ENCODE peak calls at places on chromosomes 12 and 14, in four cellular contexts. G is Caco-2, N is PC-3, H is endodermal cell. V is an unnamed sample. For H3K4me1, the result is how much of the 10 kb centered on the place peaks cover.

GRCh38 chr14:55188686-55189295 is 2.6 kb downstream of the DLGAP5 start:
- DNase-seq in G (no peak), N (no peak), H (no peak), V (no peak)

GRCh38 chr12:85825751-85826150 is 10.5 kb downstream of the RASSF9 start:
- DNase-seq in G (no peak), N (no peak), H (no peak), V (no peak)

GRCh38 chr14:75911883-75912282 is 69.9 kb downstream of the TGFB3 start:
- DNase-seq in G (no peak), N (no peak), H (peak), V (peak)

GRCh38 chr12:116492703-116493324 is 66.4 kb upstream of the MAP1LC3B2 start:
- DNase-seq in G (peak), N (peak), H (peak), V (peak)

GRCh38 chr12:119614705-119615104 is 21.1 kb downstream of the TMEM233 start:
- DNase-seq in G (no peak), N (peak), H (no peak), V (no peak)

GRCh38 chr14:24459331-24459730 is 16.8 kb upstream of the SDR39U1 start:
- DNase-seq in G (no peak), N (no peak), H (no peak), V (no peak)

GRCh38 chr12:67786086-67786485 is 137.5 kb downstream of the DYRK2 start:
- DNase-seq in G (no peak), N (no peak), H (no peak), V (no peak)

GRCh38 chr12:108856428-108857157 is 790 bp downstream of the SSH1 start:
- DNase-seq in G (peak), N (peak), H (peak), V (peak)

GRCh38 chr12:123055281-123055766 is 74.8 kb downstream of the ARL6IP4 start:
- DNase-seq in G (no peak), N (no peak), H (no peak), V (no peak)

GRCh38 chr12:104910196-104910840 is 47.8 kb downstream of the SLC41A2 start:
- DNase-seq in G (no peak), N (peak), H (no peak), V (no peak)

GRCh38 chr12:104909761-104910160 is 48.3 kb downstream of the SLC41A2 start:
- DNase-seq in G (no peak), N (no peak), H (no peak), V (peak)

GRCh38 chr12:104906695-104907094 is 51.4 kb downstream of the SLC41A2 start:
- DNase-seq in G (no peak), N (peak), H (no peak), V (no peak)

DNA sequence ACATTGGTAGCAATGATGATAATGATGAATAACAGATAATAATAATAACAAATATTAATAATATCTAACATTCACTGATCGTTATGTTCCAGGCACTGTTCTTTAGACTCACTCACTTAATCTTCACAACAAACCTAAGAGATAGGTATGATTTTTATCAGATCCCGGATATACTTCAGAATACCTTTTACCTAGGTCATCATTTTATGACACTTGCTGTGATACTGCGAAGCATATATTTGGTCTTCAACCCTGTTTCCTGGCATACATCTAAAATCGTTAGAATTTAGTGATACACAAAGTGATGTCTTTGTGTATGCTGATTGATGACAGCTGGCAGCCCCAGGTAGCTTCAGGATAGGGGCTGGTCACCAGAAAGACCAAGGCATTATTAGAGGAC is 46.1 kb downstream of the SLC41A2 start:
- DNase-seq in G (no peak), N (no peak), H (no peak), V (no peak)
- H3K4me3 ChIP-seq in G (no peak), N (no peak), H (no peak), V (no peak)

GRCh38 chr14:101812071-101812470 is 50.6 kb downstream of the PPP2R5C start:
- DNase-seq in G (no peak), N (no peak), H (no peak), V (peak)

GRCh38 chr14:101809671-101810514 is 48.4 kb downstream of the PPP2R5C start:
- DNase-seq in G (peak), N (peak), H (peak), V (peak)

GRCh38 chr14:101813171-101813759 is 51.8 kb downstream of the PPP2R5C start:
- DNase-seq in G (no peak), N (no peak), H (no peak), V (no peak)

GRCh38 chr14:101808894-101809670 is 47.6 kb downstream of the PPP2R5C start:
- DNase-seq in G (no peak), N (no peak), H (no peak), V (no peak)

DNA sequence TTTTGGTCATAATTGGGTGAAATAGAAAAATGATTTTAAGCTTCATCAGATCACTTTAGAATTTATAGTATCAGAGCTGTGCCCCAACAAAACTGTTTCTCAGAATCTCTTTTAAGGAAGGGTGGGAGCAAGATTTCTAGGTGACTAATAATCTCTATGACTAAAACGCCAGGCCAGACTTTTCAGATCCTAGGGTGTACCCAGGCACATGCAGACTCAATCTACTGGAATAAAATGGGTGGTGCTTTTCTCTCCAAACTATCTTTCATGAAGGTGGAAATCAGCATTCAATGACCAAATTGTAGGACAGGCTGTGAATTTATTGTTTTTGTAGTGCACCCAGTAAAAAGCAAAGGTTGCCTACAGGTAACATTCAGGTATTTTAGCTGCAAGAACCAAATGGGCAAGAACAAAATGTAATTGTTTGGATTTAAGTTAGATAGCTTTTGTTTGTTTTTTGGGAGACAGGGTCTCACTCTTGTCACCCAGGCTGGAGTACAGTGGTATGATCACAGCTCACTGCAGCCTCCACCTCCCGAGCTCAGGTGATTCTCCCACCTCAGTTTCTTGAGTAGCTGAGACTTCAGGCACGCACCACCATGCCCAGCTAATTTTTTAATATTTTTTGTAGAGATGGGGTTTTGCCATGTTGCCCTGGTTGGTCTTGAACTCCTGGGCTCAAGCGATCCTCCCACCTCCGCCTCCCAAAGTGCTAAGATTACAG is 49.5 kb downstream of the PPP2R5C start:
- DNase-seq in G (no peak), N (peak), H (no peak), V (no peak)
- H3K4me1 ChIP-seq in G (under half), N (half or more), H (under half), V (under half)

GRCh38 chr12:61308220-61308619 is 952.0 kb upstream of the USP15 start:
- DNase-seq in G (no peak), N (no peak), H (no peak), V (no peak)
- H3K4me3 ChIP-seq in G (no peak), N (no peak), H (no peak), V (no peak)

GRCh38 chr12:52944683-52945388 is 4.1 kb upstream of the KRT18 start:
- DNase-seq in G (no peak), N (no peak), H (peak), V (no peak)
- H3K4me1 ChIP-seq in G (half or more), N (under half), H (under half), V (under half)

DNA sequence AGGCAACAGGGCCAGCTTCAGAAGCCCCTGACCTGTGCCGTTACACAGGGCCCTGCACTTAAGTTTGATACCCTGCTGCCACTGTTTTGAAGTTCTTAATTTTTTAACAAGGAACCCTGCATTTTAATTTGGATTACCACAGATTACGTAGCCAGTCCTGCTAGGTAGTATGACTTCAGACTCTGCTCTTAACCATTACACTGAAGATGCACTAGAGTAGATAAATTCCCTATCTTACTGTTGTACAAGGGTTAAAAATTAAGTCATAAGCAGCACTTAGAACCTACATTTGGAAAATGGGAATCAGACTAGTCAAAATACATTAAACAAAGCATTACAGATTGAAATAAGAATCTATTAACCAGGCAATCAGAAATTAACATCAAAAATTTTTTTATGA is 2.3 kb downstream of the GNPNAT1 start:
- DNase-seq in G (no peak), N (no peak), H (no peak), V (no peak)
- H3K4me3 ChIP-seq in G (no peak), N (peak), H (peak), V (no peak)

V was measured in mesendoderm.